ENCODE peak calls at places on chromosomes 2 and 18, in six cellular contexts. B is left lung, D is uterus, T is left ventricle myocardium inferior, Z is OCI-LY7, O is ovary. R is an unnamed sample.

GRCh38 chr2:219542931-219543595 is 546 bp downstream of the CHPF start:
- DNase-seq in B (no peak), D (no peak), T (peak), Z (no peak), O (peak), R (no peak)

GRCh38 chr2:45391866-45392265 is 219.2 kb downstream of the SRBD1 start:
- DNase-seq in B (no peak), D (no peak), T (no peak), Z (no peak), O (no peak), R (no peak)

GRCh38 chr18:10419420-10420103 is 34.9 kb upstream of the APCDD1 start:
- DNase-seq in B (no peak), D (no peak), T (no peak), Z (no peak), O (no peak), R (no peak)

GRCh38 chr2:51795248-51795888 is 763.4 kb upstream of the NRXN1 start:
- DNase-seq in B (no peak), D (no peak), T (no peak), Z (peak), O (no peak), R (no peak)

GRCh38 chr18:58161659-58162058 is 117.6 kb downstream of the NEDD4L start:
- DNase-seq in B (no peak), D (no peak), T (no peak), Z (no peak), O (no peak), R (no peak)

GRCh38 chr18:34039194-34039593 is 185.5 kb downstream of the NOL4 start:
- DNase-seq in B (no peak), D (no peak), T (no peak), Z (peak), O (no peak), R (no peak)

GRCh38 chr2:79604748-79605147 is 91.9 kb downstream of the CTNNA2 start:
- DNase-seq in B (no peak), D (no peak), T (no peak), Z (no peak), O (no peak), R (no peak)

GRCh38 chr2:191243154-191243553 is 2.0 kb upstream of the MYO1B start:
- DNase-seq in B (no peak), D (no peak), T (no peak), Z (no peak), O (no peak), R (no peak)

GRCh38 chr2:178530625-178531142 is 50.4 kb downstream of the PLEKHA3 start:
- DNase-seq in B (no peak), D (no peak), T (no peak), Z (no peak), O (no peak), R (no peak)
- TF ChIP-seq CTCF in B (no peak), D (no peak), T (no peak), Z (no peak), O (no peak), R (no peak)

GRCh38 chr2:229795058-229795457 is 80.7 kb upstream of the DNER start:
- DNase-seq in B (no peak), D (no peak), T (no peak), Z (no peak), O (no peak), R (no peak)
- H3K27ac ChIP-seq in B (no peak), D (peak), T (no peak), Z (no peak), O (no peak), R (no peak)

GRCh38 chr2:179252439-179252838 is 12.2 kb downstream of the SESTD1 start:
- DNase-seq in B (no peak), D (no peak), T (no peak), Z (peak), O (no peak), R (no peak)

GRCh38 chr2:179250848-179251504 is 13.7 kb downstream of the SESTD1 start:
- DNase-seq in B (no peak), D (no peak), T (no peak), Z (no peak), O (no peak), R (no peak)

GRCh38 chr2:179253226-179253625 is 11.4 kb downstream of the SESTD1 start:
- DNase-seq in B (no peak), D (no peak), T (no peak), Z (no peak), O (no peak), R (no peak)

GRCh38 chr2:179251865-179252264 is 12.8 kb downstream of the SESTD1 start:
- DNase-seq in B (no peak), D (no peak), T (no peak), Z (no peak), O (no peak), R (no peak)

GRCh38 chr2:179255129-179255528 is 9.5 kb downstream of the SESTD1 start:
- DNase-seq in B (no peak), D (no peak), T (no peak), Z (no peak), O (no peak), R (no peak)
- H3K4me3 ChIP-seq in B (no peak), D (no peak), T (no peak), Z (no peak), O (no peak), R (no peak)

DNA sequence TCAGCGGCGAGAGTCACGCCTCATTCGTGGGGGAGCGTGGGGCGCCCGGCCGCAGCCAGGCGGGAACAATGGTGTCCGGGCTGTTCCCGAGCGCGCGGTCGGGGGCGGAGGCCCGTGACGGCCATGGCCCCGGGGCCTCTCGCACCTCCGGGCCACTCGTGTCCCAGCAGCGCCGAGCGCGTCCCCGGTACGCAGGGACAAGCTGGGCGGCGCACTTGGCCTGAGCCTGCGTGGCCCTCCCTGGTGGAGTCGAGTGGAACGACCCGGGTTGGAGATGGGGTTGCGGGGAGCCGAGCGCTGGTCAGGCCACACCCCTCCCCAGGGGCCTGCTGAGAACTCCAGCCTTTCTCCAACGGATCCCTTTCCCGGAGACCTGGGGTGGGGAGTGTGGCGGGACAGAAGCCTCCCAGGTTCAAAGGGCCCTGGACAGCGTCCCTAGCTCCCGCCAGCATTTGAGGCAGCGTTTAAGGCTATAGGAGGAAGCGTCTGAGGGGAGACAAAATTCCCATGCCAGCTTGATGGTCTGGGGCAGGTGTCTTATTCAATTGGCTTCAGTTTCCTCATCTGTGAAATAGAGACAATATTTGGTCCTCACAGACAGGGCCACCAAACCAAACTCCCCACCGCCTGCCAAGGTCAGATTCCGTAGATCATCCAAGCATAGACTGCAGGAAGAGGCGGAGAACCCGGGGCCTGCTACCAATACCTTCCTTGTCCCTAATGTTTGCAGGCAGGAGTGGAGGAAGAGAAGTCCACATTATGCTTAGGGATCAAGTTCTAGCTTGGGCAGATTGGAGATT is 545 bp downstream of the CNDP2 start:
- DNase-seq in B (peak), D (peak), T (peak), Z (peak), O (peak), R (peak)
- TF ChIP-seq CTCF in B (no peak), D (peak), T (peak), Z (no peak), O (no peak), R (peak)

GRCh38 chr2:133571249-133571648 is 3.0 kb upstream of the NCKAP5 start:
- DNase-seq in B (no peak), D (no peak), T (no peak), Z (no peak), O (no peak), R (no peak)
- H3K27ac ChIP-seq in B (no peak), D (no peak), T (no peak), Z (no peak), O (no peak), R (no peak)

R was measured in lower lobe of right lung.